ENCODE peak calls at places on chromosomes 4 and X, in nine cellular contexts. R is activated CD8-positive, alpha-beta T cell treated with anti-CD3 and anti-CD28 coated beads, Interleukin-2, amount 10 ng/mL, durations not matched to agents 7 days and 5 days; C is stimulated activated naive CD4-positive, alpha-beta T cell; X is Kasumi-1; K is T-helper 2 cell; I is T-cell; L is Caki2; J is NCI-H1092; H is cardiac fibroblast. T is an unnamed sample.

GRCh38 chr4:182478475-182478874 is 235.3 kb downstream of the TENM3 start:
- DNase-seq in R (no peak), C (no peak), X (peak), K (no peak), I (no peak), L (no peak), J (peak), H (peak), T (peak)

GRCh38 chr4:175419120-175419774 is 392.8 kb downstream of the GPM6A start:
- DNase-seq in R (no peak), C (no peak), X (no peak), K (no peak), I (no peak), L (peak), J (no peak), H (peak), T (no peak)

GRCh38 chrX:3299626-3300025 is 46.8 kb downstream of the MXRA5 start:
- DNase-seq in R (no peak), C (no peak), X (no peak), K (no peak), I (no peak), L (no peak), J (no peak), H (peak), T (no peak)

GRCh38 chr4:109434793-109435080 is 1.1 kb downstream of the SEC24B start:
- DNase-seq in R (no peak), C (no peak), X (no peak), K (no peak), I (no peak), L (no peak), J (no peak), H (peak), T (no peak)

GRCh38 chr4:1695913-1696312 is 11.8 kb upstream of the FAM53A start:
- DNase-seq in R (no peak), C (no peak), X (no peak), K (no peak), I (no peak), L (no peak), J (no peak), H (no peak), T (no peak)

GRCh38 chr4:38273369-38273768 is 313.2 kb downstream of the PTTG2 start:
- DNase-seq in R (no peak), C (no peak), X (no peak), K (no peak), I (no peak), L (no peak), J (no peak), H (no peak), T (no peak)

GRCh38 chrX:72498782-72499181 is 73.9 kb downstream of the HDAC8 start:
- DNase-seq in R (no peak), C (no peak), X (no peak), K (no peak), I (no peak), L (no peak), J (no peak), H (peak), T (peak)

GRCh38 chr4:110663738-110664444 is 41.0 kb upstream of the PITX2 start:
- DNase-seq in R (no peak), C (no peak), X (no peak), K (no peak), I (no peak), L (no peak), J (no peak), H (peak), T (no peak)

GRCh38 chr4:83113429-83113786 is 1.1 kb downstream of the PLAC8 start:
- DNase-seq in R (peak), C (no peak), X (peak), K (no peak), I (no peak), L (no peak), J (no peak), H (no peak), T (peak)

GRCh38 chr4:55503164-55503563 is 43.5 kb downstream of the CLOCK start:
- DNase-seq in R (no peak), C (no peak), X (no peak), K (no peak), I (no peak), L (no peak), J (no peak), H (peak), T (no peak)

GRCh38 chr4:59818656-59819055 is 1381.5 kb upstream of the ADGRL3 start:
- DNase-seq in R (peak), C (peak), X (peak), K (no peak), I (no peak), L (peak), J (no peak), H (no peak), T (peak)

GRCh38 chrX:21440911-21441310 is 66.7 kb downstream of the CNKSR2 start:
- DNase-seq in R (no peak), C (no peak), X (no peak), K (no peak), I (no peak), L (no peak), J (no peak), H (no peak), T (no peak)

GRCh38 chr4:183441276-183441675 is 3.2 kb upstream of the CDKN2AIP start:
- DNase-seq in R (no peak), C (no peak), X (no peak), K (no peak), I (no peak), L (no peak), J (no peak), H (no peak), T (no peak)

GRCh38 chr4:138609943-138610350 is 367.8 kb upstream of the SLC7A11 start:
- DNase-seq in R (no peak), C (no peak), X (no peak), K (no peak), I (no peak), L (peak), J (no peak), H (peak), T (no peak)

GRCh38 chr4:103996637-103997036 is 276.9 kb upstream of the TACR3 start:
- DNase-seq in R (no peak), C (no peak), X (peak), K (no peak), I (no peak), L (peak), J (no peak), H (peak), T (no peak)

GRCh38 chrX:74923942-74924448 is 1.3 kb downstream of the NEXMIF start:
- DNase-seq in R (peak), C (no peak), X (no peak), K (no peak), I (no peak), L (no peak), J (peak), H (no peak), T (peak)

GRCh38 chrX:39152106-39152649 is 350.9 kb downstream of the MID1IP1 start:
- DNase-seq in R (peak), C (peak), X (peak), K (peak), I (peak), L (no peak), J (peak), H (peak), T (peak)

GRCh38 chrX:134654398-134655012 is 3.8 kb downstream of the PLAC1 start:
- DNase-seq in R (no peak), C (no peak), X (no peak), K (no peak), I (no peak), L (no peak), J (no peak), H (no peak), T (no peak)

GRCh38 chrX:37998586-37999267 is 7.6 kb upstream of the SYTL5 start:
- DNase-seq in R (no peak), C (no peak), X (no peak), K (no peak), I (no peak), L (no peak), J (peak), H (no peak), T (no peak)

GRCh38 chrX:102950908-102951866 is 14.1 kb downstream of the RAB40AL start:
- DNase-seq in R (peak), C (peak), X (peak), K (peak), I (peak), L (peak), J (peak), H (peak), T (peak)

GRCh38 chr4:26023191-26023972 is 109.4 kb downstream of the SMIM20 start:
- DNase-seq in R (no peak), C (no peak), X (no peak), K (no peak), I (no peak), L (no peak), J (no peak), H (peak), T (no peak)

GRCh38 chrX:132125906-132126305 is 1.9 kb downstream of the FRMD7 start:
- DNase-seq in R (no peak), C (no peak), X (no peak), K (no peak), I (no peak), L (no peak), J (no peak), H (no peak), T (no peak)

GRCh38 chr4:84870398-84871163 is 95.9 kb downstream of the WDFY3 start:
- DNase-seq in R (no peak), C (no peak), X (no peak), K (no peak), I (no peak), L (peak), J (no peak), H (peak), T (peak)

GRCh38 chr4:84497835-84498202 is 1.3 kb downstream of the NKX6-1 start:
- DNase-seq in R (no peak), C (no peak), X (no peak), K (no peak), I (no peak), L (no peak), J (no peak), H (no peak), T (no peak)

GRCh38 chrX:152926923-152927322 is 29.1 kb downstream of the ZNF185 start:
- DNase-seq in R (no peak), C (no peak), X (no peak), K (no peak), I (no peak), L (no peak), J (no peak), H (no peak), T (no peak)

GRCh38 chr4:7687796-7688195 is 251.9 kb downstream of the AFAP1 start:
- DNase-seq in R (no peak), C (no peak), X (no peak), K (no peak), I (no peak), L (no peak), J (no peak), H (no peak), T (no peak)

GRCh38 chrX:138849521-138849920 is 138.0 kb upstream of the FGF13 start:
- DNase-seq in R (no peak), C (no peak), X (no peak), K (no peak), I (no peak), L (no peak), J (no peak), H (no peak), T (no peak)

GRCh38 chrX:17588303-17588702 is 149.0 kb upstream of the SCML1 start:
- DNase-seq in R (no peak), C (no peak), X (no peak), K (no peak), I (no peak), L (no peak), J (no peak), H (no peak), T (no peak)

GRCh38 chrX:85851418-85851817 is 195.9 kb downstream of the CHM start:
- DNase-seq in R (no peak), C (no peak), X (no peak), K (no peak), I (no peak), L (no peak), J (no peak), H (peak), T (peak)

GRCh38 chr4:87498446-87498900 is 30.7 kb downstream of the SPARCL1 start:
- DNase-seq in R (no peak), C (no peak), X (no peak), K (no peak), I (no peak), L (no peak), J (no peak), H (peak), T (no peak)

GRCh38 chr4:114807759-114808404 is 209.3 kb downstream of the UGT8 start:
- DNase-seq in R (peak), C (no peak), X (peak), K (peak), I (peak), L (peak), J (no peak), H (peak), T (peak)

GRCh38 chr4:5712517-5712916 is 1.5 kb downstream of the EVC start:
- DNase-seq in R (no peak), C (no peak), X (peak), K (no peak), I (no peak), L (no peak), J (no peak), H (peak), T (peak)

GRCh38 chr4:2261110-2261852 is 628 bp downstream of the MXD4 start:
- DNase-seq in R (peak), C (peak), X (peak), K (peak), I (peak), L (peak), J (no peak), H (peak), T (no peak)